ENCODE peak calls at places on chromosomes 5 and 9, in nine cellular contexts. R is effector memory CD4-positive, alpha-beta T cell; I is GM23338; B is heart left ventricle; U is fibroblast of the aortic adventitia; H is GM12865; M is fibroblast of pulmonary artery; S is ascending aorta; Z is HL-60. O is an unnamed sample.

GRCh38 chr5:128905225-128906110 is 59.8 kb upstream of the SLC27A6 start:
- DNase-seq in Z (peak), B (no peak), I (peak), M (peak), H (peak), S (no peak), R (no peak), U (peak), O (peak)

GRCh38 chr9:113566712-113567071 is 103.2 kb downstream of the RGS3 start:
- DNase-seq in U (no peak), H (no peak), B (peak), M (no peak), I (no peak), S (no peak), Z (no peak), R (no peak), O (no peak)

GRCh38 chr5:116237917-116238502 is 153.2 kb downstream of the COMMD10 start:
- DNase-seq in R (no peak), H (no peak), S (no peak), M (peak), U (no peak), B (no peak), I (peak), Z (no peak), O (no peak)

GRCh38 chr5:61330879-61331406 is 1.1 kb upstream of the ZSWIM6 start:
- DNase-seq in H (peak), B (peak), Z (peak), I (peak), S (peak), U (peak), R (peak), M (peak), O (peak)

GRCh38 chr9:133931059-133931458 is 61.1 kb downstream of the VAV2 start:
- DNase-seq in Z (no peak), S (no peak), I (no peak), R (no peak), H (no peak), U (no peak), B (no peak), M (no peak), O (no peak)

GRCh38 chr9:37870799-37871176 is 33.1 kb downstream of the SLC25A51 start:
- DNase-seq in Z (no peak), R (no peak), B (no peak), M (no peak), S (no peak), I (no peak), H (no peak), U (no peak), O (no peak)

GRCh38 chr9:131995382-131995781 is 84.3 kb downstream of the MED27 start:
- DNase-seq in Z (no peak), S (no peak), R (no peak), U (peak), M (no peak), H (no peak), B (no peak), I (no peak), O (no peak)

GRCh38 chr5:144585716-144586115 is 415.0 kb downstream of the KCTD16 start:
- DNase-seq in Z (no peak), H (no peak), U (no peak), I (no peak), S (no peak), R (no peak), B (no peak), M (no peak), O (no peak)

GRCh38 chr9:3224931-3225330 is 300.9 kb downstream of the RFX3 start:
- DNase-seq in H (no peak), Z (no peak), S (no peak), M (peak), U (no peak), R (no peak), B (no peak), I (no peak), O (no peak)

GRCh38 chr5:102811962-102812361 is 56.9 kb downstream of the PAM start:
- DNase-seq in U (peak), M (peak), Z (no peak), H (no peak), R (no peak), S (no peak), B (no peak), I (no peak), O (no peak)

GRCh38 chr5:657570-657969 is 35.6 kb downstream of the TPPP start:
- DNase-seq in U (peak), M (peak), I (no peak), Z (no peak), B (peak), H (no peak), S (no peak), R (no peak), O (no peak)

GRCh38 chr5:172777381-172778222 is 6.6 kb upstream of the DUSP1 start:
- DNase-seq in R (peak), M (peak), U (peak), I (no peak), S (peak), B (peak), H (peak), Z (peak), O (peak)

GRCh38 chr5:178994580-178995340 is at the start of gene GRM6:
- DNase-seq in U (no peak), B (no peak), H (no peak), Z (no peak), M (no peak), R (no peak), S (no peak), I (peak), O (no peak)

GRCh38 chr5:91207248-91207647 is 175.9 kb downstream of the ARRDC3 start:
- DNase-seq in I (no peak), Z (no peak), H (no peak), M (peak), U (peak), R (no peak), B (no peak), S (no peak), O (no peak)

GRCh38 chr9:131478421-131478868 is 24.3 kb upstream of the POMT1 start:
- DNase-seq in H (peak), R (peak), B (no peak), M (peak), U (peak), S (no peak), I (peak), Z (peak), O (peak)

GRCh38 chr5:8081179-8081578 is 212.2 kb downstream of the MTRR start:
- DNase-seq in I (no peak), H (no peak), B (no peak), U (no peak), R (no peak), Z (no peak), M (no peak), S (no peak), O (no peak)

GRCh38 chr5:150137997-150138396 is 17.6 kb downstream of the PDGFRB start:
- DNase-seq in Z (no peak), M (peak), U (peak), H (no peak), I (no peak), R (no peak), B (no peak), S (no peak), O (no peak)

GRCh38 chr5:110517396-110517795 is 209.1 kb downstream of the TMEM232 start:
- DNase-seq in U (no peak), I (peak), R (no peak), Z (no peak), M (no peak), S (no peak), H (no peak), B (no peak), O (no peak)

GRCh38 chr5:157734466-157734865 is 3.2 kb downstream of the THG1L start:
- DNase-seq in U (no peak), S (no peak), B (no peak), I (no peak), H (no peak), R (no peak), M (no peak), Z (no peak), O (no peak)

GRCh38 chr5:150561571-150562295 is 53.8 kb downstream of the NDST1 start:
- DNase-seq in M (no peak), Z (no peak), S (no peak), B (no peak), R (no peak), H (no peak), I (no peak), U (no peak), O (no peak)

GRCh38 chr9:138053321-138053868 is 175.8 kb downstream of the CACNA1B start:
- DNase-seq in I (peak), R (no peak), U (no peak), M (no peak), H (peak), Z (no peak), S (no peak), B (no peak), O (peak)

GRCh38 chr5:96743065-96743768 is 64.5 kb downstream of the ERAP1 start:
- DNase-seq in I (peak), Z (peak), S (no peak), M (peak), B (peak), R (no peak), H (no peak), U (peak), O (no peak)

GRCh38 chr9:127971357-127972315 is 9.2 kb downstream of the EEIG1 start:
- DNase-seq in M (no peak), Z (peak), S (no peak), H (peak), R (peak), B (peak), I (peak), U (no peak), O (no peak)

GRCh38 chr9:125025584-125025983 is 84.7 kb upstream of the GOLGA1 start:
- DNase-seq in M (no peak), R (no peak), I (no peak), S (no peak), B (no peak), Z (no peak), H (peak), U (peak), O (no peak)

GRCh38 chr9:127457191-127457878 is 6.0 kb downstream of the LRSAM1 start:
- DNase-seq in S (no peak), Z (no peak), B (no peak), H (no peak), M (no peak), R (no peak), I (no peak), U (no peak), O (no peak)

GRCh38 chr5:179271821-179272325 is 73.4 kb downstream of the ADAMTS2 start:
- DNase-seq in H (no peak), I (no peak), B (peak), S (no peak), Z (no peak), R (no peak), M (no peak), U (no peak), O (no peak)

GRCh38 chr9:131744171-131744714 is 4.4 kb upstream of the RAPGEF1 start:
- DNase-seq in Z (peak), M (peak), H (peak), I (no peak), B (no peak), R (no peak), S (no peak), U (no peak), O (no peak)

GRCh38 chr5:57650360-57651069 is 167.9 kb upstream of the ACTBL2 start:
- DNase-seq in R (no peak), H (peak), B (no peak), U (peak), S (no peak), M (peak), I (peak), Z (peak), O (peak)

GRCh38 chr5:128123936-128124335 is 40.4 kb downstream of the SLC12A2 start:
- DNase-seq in B (no peak), R (no peak), M (no peak), U (no peak), Z (no peak), I (no peak), H (no peak), S (no peak), O (no peak)

GRCh38 chr5:167245871-167246270 is 1045.6 kb upstream of the WWC1 start:
- DNase-seq in H (no peak), M (no peak), B (no peak), Z (no peak), I (peak), U (no peak), R (no peak), S (no peak), O (no peak)

GRCh38 chr5:150945501-150945900 is 40.7 kb upstream of the ZNF300 start:
- DNase-seq in Z (no peak), U (peak), M (no peak), H (no peak), B (no peak), I (no peak), S (no peak), R (no peak), O (no peak)

GRCh38 chr5:138605254-138605972 is 30.2 kb upstream of the HSPA9 start:
- DNase-seq in B (no peak), U (no peak), H (peak), M (peak), S (no peak), Z (no peak), R (no peak), I (no peak), O (no peak)

GRCh38 chr5:171478946-171479775 is 59.7 kb downstream of the FGF18 start:
- DNase-seq in B (no peak), I (no peak), U (no peak), H (peak), S (no peak), R (no peak), M (no peak), Z (no peak), O (no peak)

GRCh38 chr5:96293966-96294886 is 138.8 kb downstream of the PCSK1 start:
- DNase-seq in S (no peak), U (peak), R (no peak), Z (no peak), I (no peak), H (no peak), M (no peak), B (peak), O (no peak)

GRCh38 chr9:91885746-91886432 is 64.1 kb downstream of the ROR2 start:
- DNase-seq in H (no peak), R (no peak), M (no peak), Z (no peak), I (no peak), B (no peak), S (no peak), U (no peak), O (no peak)
- H3K4me3 ChIP-seq in H (no peak), R (no peak), M (no peak), Z (no peak), I (peak), B (no peak), S (no peak), U (no peak), O (no peak)

GRCh38 chr5:133554279-133554678 is 58.1 kb downstream of the FSTL4 start:
- DNase-seq in Z (no peak), I (no peak), M (no peak), S (no peak), U (no peak), H (no peak), B (no peak), R (no peak), O (no peak)

GRCh38 chr5:133559960-133560359 is 52.4 kb downstream of the FSTL4 start:
- DNase-seq in I (no peak), U (no peak), Z (no peak), M (no peak), R (no peak), S (no peak), H (no peak), B (no peak), O (no peak)

GRCh38 chr5:133552925-133553525 is 59.3 kb downstream of the FSTL4 start:
- DNase-seq in I (peak), H (peak), M (peak), Z (peak), B (no peak), U (peak), S (no peak), R (no peak), O (peak)

GRCh38 chr5:133556551-133556950 is 55.8 kb downstream of the FSTL4 start:
- DNase-seq in I (no peak), S (no peak), R (no peak), U (no peak), B (no peak), Z (no peak), H (no peak), M (no peak), O (no peak)
- H3K4me3 ChIP-seq in I (no peak), S (no peak), R (no peak), U (no peak), B (no peak), Z (no peak), H (no peak), M (no peak), O (no peak)

DNA sequence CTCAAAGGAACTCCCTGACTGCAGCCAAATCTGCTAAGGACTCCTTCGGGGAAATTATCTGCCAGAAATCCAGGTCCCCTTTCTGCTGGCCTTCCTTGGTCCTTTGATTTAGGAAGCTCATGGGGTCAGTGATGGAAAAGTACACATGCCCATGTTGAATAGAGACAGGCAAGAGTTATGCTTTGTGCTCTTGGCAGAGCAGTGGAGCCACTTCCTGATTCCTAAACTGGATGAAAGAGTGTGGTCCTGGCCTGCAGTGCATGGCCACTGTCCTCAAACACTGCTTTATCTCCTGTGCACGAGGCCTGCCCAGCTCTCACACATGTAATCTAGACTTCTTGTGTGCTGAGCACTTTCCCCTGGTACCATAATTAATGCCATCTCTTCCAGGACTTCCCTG is 2.0 kb upstream of the EBF1 start:
- DNase-seq in I (no peak), M (no peak), U (no peak), B (no peak), S (no peak), Z (no peak), H (peak), R (no peak), O (no peak)
- H3K4me3 ChIP-seq in I (no peak), M (no peak), U (peak), B (no peak), S (peak), Z (no peak), H (peak), R (no peak), O (no peak)

GRCh38 chr5:72194846-72195245 is 87.6 kb downstream of the MAP1B start:
- DNase-seq in U (no peak), S (no peak), Z (no peak), H (peak), I (no peak), M (no peak), B (no peak), R (no peak), O (peak)
- H3K4me3 ChIP-seq in U (no peak), S (no peak), Z (no peak), H (no peak), I (no peak), M (no peak), B (no peak), R (no peak), O (no peak)